ENCODE peak calls at places on chromosomes 1 and 21, in five cellular contexts. P is HepG2, Y is breast epithelium, H is NB4, C is stomach. X is an unnamed sample.

GRCh38 chr1:42777860-42778259 is 6.9 kb upstream of the TMEM269 start:
- DNase-seq in P (peak), Y (no peak), H (peak), C (no peak), X (no peak)

GRCh38 chr1:157170677-157171515 is 32.7 kb upstream of the ETV3 start:
- DNase-seq in P (peak), Y (no peak), H (peak), C (peak), X (no peak)

GRCh38 chr1:31152181-31152768 is 86.8 kb upstream of the PUM1 start:
- DNase-seq in P (peak), Y (no peak), H (peak), C (no peak), X (peak)

GRCh38 chr1:17567582-17567981 is 28.1 kb downstream of the ARHGEF10L start:
- DNase-seq in P (no peak), Y (no peak), H (no peak), C (no peak), X (no peak)

GRCh38 chr1:111517464-111518225 is 14.2 kb upstream of the ADORA3 start:
- DNase-seq in P (no peak), Y (no peak), H (no peak), C (no peak), X (no peak)

GRCh38 chr1:220889333-220889732 is 10.1 kb downstream of the HLX start:
- DNase-seq in P (no peak), Y (no peak), H (no peak), C (no peak), X (peak)

GRCh38 chr1:78490861-78491310 is at the start of gene PTGFR:
- DNase-seq in P (no peak), Y (no peak), H (no peak), C (no peak), X (no peak)

GRCh38 chr1:112828716-112829115 is 113.6 kb upstream of the PPM1J start:
- DNase-seq in P (no peak), Y (no peak), H (no peak), C (no peak), X (no peak)

GRCh38 chr1:194975913-194976312 is 1632.3 kb downstream of the KCNT2 start:
- DNase-seq in P (no peak), Y (no peak), H (no peak), C (no peak), X (no peak)

GRCh38 chr1:20008391-20008841 is 29.0 kb upstream of the PLA2G2A start:
- DNase-seq in P (no peak), Y (no peak), H (no peak), C (no peak), X (no peak)

GRCh38 chr1:47643506-47644215 is 205.8 kb downstream of the FOXD2 start:
- DNase-seq in P (no peak), Y (no peak), H (no peak), C (no peak), X (no peak)

GRCh38 chr1:246108278-246108925 is 398.7 kb downstream of the SMYD3 start:
- DNase-seq in P (no peak), Y (no peak), H (no peak), C (no peak), X (no peak)

GRCh38 chr1:1624443-1625403 is 7.2 kb upstream of the MMP23B start:
- DNase-seq in P (no peak), Y (no peak), H (no peak), C (no peak), X (no peak)

GRCh38 chr1:232776526-232776925 is 28.7 kb upstream of the MAP10 start:
- DNase-seq in P (no peak), Y (no peak), H (no peak), C (no peak), X (no peak)

GRCh38 chr1:4170548-4170947 is 270.5 kb upstream of the C1orf174 start:
- DNase-seq in P (no peak), Y (no peak), H (no peak), C (no peak), X (no peak)

GRCh38 chr1:219587817-219588561 is 24.9 kb downstream of the ZC3H11B start:
- DNase-seq in P (no peak), Y (no peak), H (peak), C (no peak), X (no peak)

GRCh38 chr1:29527314-29528004 is 291.1 kb downstream of the PTPRU start:
- DNase-seq in P (no peak), Y (no peak), H (no peak), C (peak), X (no peak)

GRCh38 chr1:185880330-185880729 is 146.1 kb downstream of the HMCN1 start:
- DNase-seq in P (no peak), Y (no peak), H (no peak), C (no peak), X (no peak)

GRCh38 chr1:24093762-24094161 is 18.2 kb downstream of the MYOM3 start:
- DNase-seq in P (no peak), Y (no peak), H (no peak), C (no peak), X (no peak)

GRCh38 chr1:41532206-41532975 is 47.9 kb upstream of the EDN2 start:
- DNase-seq in P (no peak), Y (no peak), H (no peak), C (no peak), X (no peak)

GRCh38 chr1:178344513-178345077 is 152.2 kb downstream of the CLEC20A start:
- DNase-seq in P (peak), Y (no peak), H (peak), C (no peak), X (no peak)

GRCh38 chr21:45695086-45695485 is 51.6 kb downstream of the PCBP3 start:
- DNase-seq in P (peak), Y (no peak), H (peak), C (no peak), X (no peak)

GRCh38 chr1:94325379-94326302 is 88.3 kb upstream of the ARHGAP29 start:
- DNase-seq in P (peak), Y (peak), H (no peak), C (no peak), X (no peak)

GRCh38 chr1:94004924-94005323 is 95.7 kb upstream of the GCLM start:
- DNase-seq in P (no peak), Y (no peak), H (no peak), C (no peak), X (no peak)

GRCh38 chr1:182680901-182681300 is 3.5 kb downstream of the RGS8 start:
- DNase-seq in P (no peak), Y (no peak), H (no peak), C (no peak), X (no peak)

GRCh38 chr21:45334134-45334533 is 46.4 kb upstream of the POFUT2 start:
- DNase-seq in P (no peak), Y (no peak), H (no peak), C (no peak), X (no peak)

GRCh38 chr1:159088050-159088449 is 11.5 kb upstream of the AIM2 start:
- DNase-seq in P (no peak), Y (no peak), H (peak), C (no peak), X (no peak)

GRCh38 chr1:28409066-28409465 is 39.5 kb downstream of the PHACTR4 start:
- DNase-seq in P (no peak), Y (no peak), H (no peak), C (no peak), X (no peak)

GRCh38 chr1:166972827-166973226 is 2.5 kb downstream of the ILDR2 start:
- DNase-seq in P (no peak), Y (no peak), H (no peak), C (no peak), X (no peak)

GRCh38 chr1:166974647-166975345 is 544 bp downstream of the ILDR2 start:
- DNase-seq in P (no peak), Y (no peak), H (peak), C (no peak), X (no peak)

GRCh38 chr1:166978795-166979194 is 3.5 kb upstream of the ILDR2 start:
- DNase-seq in P (no peak), Y (no peak), H (no peak), C (no peak), X (no peak)

GRCh38 chr1:166977951-166978350 is 2.6 kb upstream of the ILDR2 start:
- DNase-seq in P (no peak), Y (no peak), H (no peak), C (no peak), X (no peak)

DNA sequence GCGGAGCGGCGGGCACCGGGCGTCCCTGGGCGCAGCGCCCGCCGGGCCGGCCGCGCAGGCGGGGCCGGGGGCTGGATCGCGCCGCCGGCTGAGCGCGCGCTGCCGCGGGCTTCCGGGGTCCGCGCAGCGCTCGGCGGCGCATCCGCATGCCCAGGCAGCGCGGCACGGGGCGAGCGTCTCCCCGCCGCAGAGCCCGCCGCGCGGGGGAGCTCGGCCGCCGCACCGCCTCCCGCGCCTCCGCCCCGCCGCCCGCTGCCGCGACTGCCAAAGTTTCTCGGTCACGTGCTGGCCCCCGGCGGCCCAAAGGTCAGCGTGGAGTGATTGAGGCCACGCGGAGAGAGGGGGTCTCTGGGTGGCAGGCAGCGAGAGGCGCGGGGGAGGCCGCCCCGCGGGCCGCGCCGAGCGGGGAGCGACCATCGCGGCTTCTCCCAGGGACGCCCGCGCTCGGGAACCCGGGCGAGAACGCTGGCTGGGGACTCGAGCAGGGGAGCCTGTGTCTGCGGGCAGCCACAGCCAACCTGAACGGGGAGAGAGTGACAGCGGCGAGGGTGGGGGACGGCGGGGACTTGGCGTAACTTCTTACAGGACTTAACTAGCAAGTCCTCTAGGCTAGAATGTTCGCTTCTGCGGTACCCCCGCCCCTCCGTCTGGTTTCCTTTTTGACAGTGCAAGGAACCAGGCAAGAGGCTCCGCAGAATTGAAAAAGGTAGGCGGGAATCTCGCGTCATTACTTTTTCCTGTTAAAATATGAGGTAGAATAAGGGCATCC is at the start of gene ILDR2:
- DNase-seq in P (no peak), Y (peak), H (peak), C (peak), X (no peak)
- TF ChIP-seq CTCF in P (peak), Y (no peak), H (no peak), C (no peak), X (no peak)

DNA sequence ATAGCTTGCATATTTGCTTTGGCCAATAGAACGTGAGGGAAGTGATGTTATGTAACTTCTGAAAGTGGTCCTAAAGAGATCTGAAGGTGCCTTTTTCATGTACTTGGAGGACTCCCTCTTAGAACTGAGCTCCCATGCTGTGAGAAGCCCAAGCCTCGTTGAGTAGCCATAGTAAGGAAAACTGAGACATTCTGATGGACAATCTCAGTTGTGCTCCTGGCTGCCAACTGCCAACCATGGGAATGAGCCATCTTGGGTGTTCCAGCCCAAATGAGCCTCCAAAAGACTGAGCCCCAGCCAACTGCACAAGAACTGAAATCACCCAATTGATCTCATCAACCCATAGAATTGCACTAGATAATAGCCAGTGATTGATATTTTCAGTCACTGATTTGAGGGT is 106.7 kb downstream of the MRPL39 start:
- DNase-seq in P (no peak), Y (no peak), H (no peak), C (no peak), X (no peak)
- TF ChIP-seq POLR2A in P (no peak), Y (no peak), H (no peak), C (no peak), X (no peak)

DNA sequence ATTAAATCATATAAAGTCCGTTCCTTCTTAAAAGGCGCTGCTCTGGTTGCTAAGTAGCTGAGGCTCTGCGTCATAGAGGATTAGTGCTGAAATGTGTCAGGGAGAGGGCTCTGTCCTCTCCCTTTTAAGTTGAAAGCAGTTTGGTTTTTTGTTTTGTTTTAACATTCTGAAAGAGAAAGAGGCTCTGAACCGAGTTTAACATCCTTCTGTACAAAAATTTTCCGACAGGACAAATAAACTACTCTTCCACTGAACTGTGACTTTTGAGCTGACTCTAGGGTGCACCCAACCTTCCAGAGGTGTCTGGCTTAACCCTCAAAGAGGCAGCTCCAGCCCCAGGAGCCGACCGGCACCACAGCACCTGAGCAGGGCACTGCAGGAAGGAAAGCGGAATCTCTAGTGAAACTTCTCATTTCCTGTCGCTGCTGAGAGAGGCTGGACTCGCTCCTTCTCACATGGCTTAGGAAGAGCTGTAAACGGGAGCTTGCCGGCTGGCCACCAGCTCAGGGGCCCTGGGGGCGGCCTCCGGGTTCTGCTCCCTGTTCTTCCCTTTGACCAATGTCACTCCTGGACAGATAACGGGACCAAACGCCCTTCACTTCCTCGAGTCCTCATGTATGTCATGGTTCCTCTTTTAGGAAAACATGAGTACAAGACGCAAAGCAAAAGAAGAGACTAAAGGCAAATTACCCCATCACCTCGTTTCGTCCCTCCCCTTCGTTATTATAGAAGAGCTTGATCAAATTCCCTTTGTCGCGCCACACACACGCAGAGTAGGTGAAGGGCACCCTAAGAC is 1.2 kb downstream of the VAV3 start:
- DNase-seq in P (no peak), Y (no peak), H (peak), C (peak), X (no peak)
- TF ChIP-seq CTCF in P (no peak), Y (no peak), H (no peak), C (no peak), X (no peak)

DNA sequence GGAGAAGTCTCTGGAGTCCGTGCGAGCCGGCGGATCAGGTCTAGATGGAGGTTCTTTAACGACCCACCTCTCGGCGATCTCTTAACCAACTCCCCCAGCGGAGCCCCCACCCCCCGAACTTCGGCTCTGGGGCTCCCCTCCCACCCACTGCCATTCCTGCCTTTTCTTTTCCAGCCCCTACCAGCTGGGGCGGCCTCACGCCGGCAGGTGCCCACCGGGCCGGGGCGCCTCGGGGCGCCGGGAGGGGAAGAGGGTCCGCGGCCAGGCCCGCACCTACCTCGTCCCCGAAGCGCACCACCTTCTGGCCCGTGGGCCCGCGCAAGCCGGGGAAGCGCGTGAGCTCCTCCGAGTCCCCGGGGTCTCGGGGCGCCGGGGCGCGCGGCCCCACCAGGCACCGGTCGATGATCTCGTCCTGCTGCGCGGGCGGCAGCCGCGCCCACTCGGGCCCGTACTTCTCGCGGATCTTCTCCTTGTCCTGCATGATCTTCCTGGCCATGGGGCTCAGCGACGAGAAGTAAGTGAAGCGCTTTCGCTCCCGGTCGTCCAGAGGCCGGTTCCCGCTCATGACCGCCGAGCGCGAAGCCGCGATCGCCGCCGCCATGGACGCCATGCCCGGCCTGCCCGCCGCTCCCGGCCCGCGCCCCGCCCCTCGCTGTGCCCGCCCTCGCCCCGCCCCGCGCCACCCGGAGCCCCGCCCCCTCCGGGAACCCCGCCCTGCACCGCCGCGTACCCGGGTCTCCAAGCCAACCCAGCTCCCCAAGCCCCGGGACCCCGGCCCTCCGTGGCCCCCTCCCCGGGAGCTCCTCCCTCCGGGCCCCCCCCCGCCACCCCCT is at the start of gene C1orf198:
- DNase-seq in P (peak), Y (peak), H (peak), C (peak), X (no peak)
- TF ChIP-seq POLR2A in P (peak), Y (peak), H (peak), C (no peak), X (no peak)

GRCh38 chr1:88224940-88225339 is 459.1 kb upstream of the PKN2 start:
- DNase-seq in P (no peak), Y (no peak), H (no peak), C (no peak), X (no peak)

GRCh38 chr1:88230126-88230525 is 453.9 kb upstream of the PKN2 start:
- DNase-seq in P (no peak), Y (no peak), H (no peak), C (no peak), X (no peak)

GRCh38 chr1:88228153-88228552 is 455.9 kb upstream of the PKN2 start:
- DNase-seq in P (no peak), Y (no peak), H (no peak), C (no peak), X (no peak)
- TF ChIP-seq CTCF in P (no peak), Y (no peak), H (no peak), C (no peak), X (no peak)

X was measured in vagina.